ENCODE peak calls at places on chromosomes 16 and 17, in five cellular contexts. J is H1, L is H9, N is neuronal stem cell, V is IMR-90. K is an unnamed sample. For H3K4me1, the result is how much of the 10 kb centered on the place peaks cover.

GRCh38 chr16:24670623-24671454 is 58.6 kb upstream of the TNRC6A start:
- DNase-seq in L (peak), N (peak), J (no peak), V (peak), K (peak)

GRCh38 chr16:27097671-27098275 is 31.0 kb downstream of the C16orf82 start:
- DNase-seq in N (no peak), J (no peak), L (no peak), V (no peak), K (peak)

GRCh38 chr16:19245326-19245925 is 40.1 kb upstream of the CLEC19A start:
- DNase-seq in N (no peak), L (no peak), J (no peak), V (no peak), K (no peak)

GRCh38 chr17:66309793-66310192 is 7.4 kb downstream of the PRKCA start:
- DNase-seq in V (no peak), L (no peak), J (no peak), N (no peak), K (no peak)

GRCh38 chr16:6019490-6019991 is 921.9 kb upstream of the EEF2KMT start:
- DNase-seq in N (peak), V (no peak), J (no peak), L (peak), K (no peak)

GRCh38 chr16:17346774-17347569 is 123.8 kb downstream of the XYLT1 start:
- DNase-seq in V (no peak), J (no peak), L (no peak), N (no peak), K (no peak)

GRCh38 chr16:55775857-55776256 is 57.0 kb downstream of the CES1 start:
- DNase-seq in N (no peak), V (no peak), L (no peak), J (no peak), K (no peak)

GRCh38 chr17:44798352-44798751 is 31.7 kb downstream of the GJC1 start:
- DNase-seq in L (no peak), J (no peak), V (no peak), N (no peak), K (no peak)

GRCh38 chr17:71203953-71204352 is 916.9 kb upstream of the SOX9 start:
- DNase-seq in N (no peak), L (no peak), J (no peak), V (peak), K (no peak)

GRCh38 chr17:1019451-1019850 is 22.5 kb downstream of the TIMM22 start:
- DNase-seq in N (no peak), L (no peak), J (no peak), V (no peak), K (peak)

GRCh38 chr17:80791758-80792284 is 199.8 kb upstream of the CHMP6 start:
- DNase-seq in V (peak), J (no peak), N (no peak), L (no peak), K (peak)

GRCh38 chr16:7518158-7518557 is 185.5 kb downstream of the RBFOX1 start:
- DNase-seq in L (no peak), N (no peak), J (no peak), V (no peak), K (no peak)

GRCh38 chr16:21654881-21655280 is 2.5 kb upstream of the IGSF6 start:
- DNase-seq in N (no peak), L (no peak), V (no peak), J (no peak), K (no peak)
- H3K23ac ChIP-seq in N (no peak), L (no peak), V (no peak), J (no peak), K (no peak)

GRCh38 chr17:47935961-47936360 is 5.4 kb upstream of the PNPO start:
- DNase-seq in V (peak), J (no peak), N (no peak), L (no peak), K (peak)
- H3K4me2 ChIP-seq in V (peak), J (no peak), N (no peak), L (no peak), K (no peak)

GRCh38 chr17:28896491-28896883 is 1.0 kb downstream of the FLOT2 start:
- DNase-seq in L (no peak), V (no peak), J (no peak), N (no peak), K (peak)
- H3K4me1 ChIP-seq in L (under half), V (under half), J (under half), N (under half), K (under half)

GRCh38 chr17:36942631-36943125 is 5.4 kb downstream of the LHX1 start:
- DNase-seq in L (peak), J (no peak), V (no peak), N (no peak), K (no peak)

GRCh38 chr17:36939944-36940312 is 2.7 kb downstream of the LHX1 start:
- DNase-seq in L (peak), V (no peak), N (no peak), J (no peak), K (no peak)

GRCh38 chr17:36940313-36941264 is 3.3 kb downstream of the LHX1 start:
- DNase-seq in N (no peak), L (peak), V (no peak), J (no peak), K (no peak)

GRCh38 chr17:36942031-36942599 is 4.8 kb downstream of the LHX1 start:
- DNase-seq in V (no peak), J (no peak), L (peak), N (no peak), K (no peak)

GRCh38 chr17:36941265-36942021 is 4.2 kb downstream of the LHX1 start:
- DNase-seq in L (peak), V (no peak), J (no peak), N (no peak), K (no peak)
- H3K23ac ChIP-seq in L (no peak), V (no peak), J (no peak), N (no peak), K (no peak)

GRCh38 chr17:34307110-34307509 is 12.1 kb upstream of the CCL8 start:
- DNase-seq in L (no peak), J (no peak), V (peak), N (no peak), K (peak)
- H3K4me2 ChIP-seq in L (no peak), J (no peak), V (peak), N (no peak), K (no peak)

DNA sequence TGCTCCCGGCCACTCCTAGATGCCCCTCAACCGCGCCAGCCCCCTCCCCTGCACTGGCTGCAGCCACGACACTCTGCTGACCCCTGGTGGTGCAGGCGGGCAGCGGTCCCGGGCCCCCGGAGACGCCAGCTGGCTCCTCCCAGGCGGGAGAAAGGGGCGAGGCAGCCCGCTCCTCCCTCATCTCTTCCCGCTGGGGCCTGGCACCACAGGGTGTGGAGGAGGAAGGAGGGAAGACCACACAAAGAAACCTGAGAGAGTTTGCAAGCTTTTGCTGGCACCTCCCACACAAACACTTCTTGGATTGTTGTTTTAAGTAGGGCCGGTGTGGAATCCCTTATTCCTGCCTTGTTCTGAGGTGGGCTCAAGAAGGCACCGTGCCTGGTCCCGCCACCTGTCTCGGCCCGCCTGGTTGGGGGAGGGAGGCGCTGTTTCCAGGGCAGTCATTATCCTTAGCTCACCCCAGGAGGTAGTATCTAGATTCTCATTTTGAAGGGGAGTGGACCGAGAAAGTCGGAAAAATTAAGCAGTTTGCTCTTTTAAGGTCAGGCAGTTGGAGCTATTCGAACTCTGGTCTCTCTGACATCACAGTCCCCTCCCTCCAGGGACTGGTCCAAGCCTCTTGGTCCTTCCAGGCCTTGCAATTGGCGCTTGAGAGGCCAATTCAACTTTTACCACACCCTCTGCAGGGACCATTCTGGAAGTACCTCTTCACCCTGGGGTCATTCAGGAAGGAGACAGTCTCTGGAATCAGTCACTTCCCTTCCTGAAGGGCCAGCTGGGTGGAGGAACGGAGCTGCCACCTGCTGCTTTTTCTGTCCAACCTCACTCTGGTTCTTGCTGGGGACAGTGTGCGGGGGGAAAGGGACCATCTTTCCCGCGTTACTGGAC is 951 bp upstream of the ANKRD13B start:
- DNase-seq in L (peak), N (peak), V (peak), J (no peak), K (peak)
- H3K4me1 ChIP-seq in L (under half), N (under half), V (under half), J (under half), K (half or more)

K was measured in mesenchymal stem cell.